ENCODE peak calls at places on chromosomes 16 and 17, in five cellular contexts. A, H, P, K and V are unnamed samples. For H3K9me3 and H3K36me3, the result is how much of the 10 kb centered on the place peaks cover.

GRCh38 chr16:88331989-88332920 is 50.5 kb upstream of the ZNF469 start:
- DNase-seq in A (peak), H (peak), P (peak), K (no peak), V (peak)

GRCh38 chr16:88994704-88995103 is 17.7 kb upstream of the CBFA2T3 start:
- DNase-seq in A (no peak), H (no peak), P (no peak), K (no peak), V (no peak)

GRCh38 chr17:42706732-42707131 is 24.4 kb downstream of the CNTNAP1 start:
- DNase-seq in A (no peak), H (no peak), P (no peak), K (no peak), V (no peak)

GRCh38 chr16:86573215-86573614 is 5.1 kb upstream of the FOXL1 start:
- DNase-seq in A (no peak), H (no peak), P (no peak), K (no peak), V (no peak)

GRCh38 chr16:89120921-89121351 is 27.3 kb downstream of the ACSF3 start:
- DNase-seq in A (no peak), H (no peak), P (no peak), K (no peak), V (no peak)

GRCh38 chr17:75614006-75614405 is 19.2 kb upstream of the SMIM5 start:
- DNase-seq in A (no peak), H (no peak), P (no peak), K (no peak), V (no peak)

GRCh38 chr16:30065943-30066881 is 652 bp downstream of the ALDOA start:
- DNase-seq in A (peak), H (peak), P (peak), K (no peak), V (no peak)

GRCh38 chr17:29710891-29711418 is 88.2 kb upstream of the CORO6 start:
- DNase-seq in A (no peak), H (no peak), P (peak), K (no peak), V (no peak)

GRCh38 chr16:86775401-86775985 is 197.1 kb downstream of the FOXL1 start:
- DNase-seq in A (no peak), H (no peak), P (peak), K (no peak), V (no peak)

DNA sequence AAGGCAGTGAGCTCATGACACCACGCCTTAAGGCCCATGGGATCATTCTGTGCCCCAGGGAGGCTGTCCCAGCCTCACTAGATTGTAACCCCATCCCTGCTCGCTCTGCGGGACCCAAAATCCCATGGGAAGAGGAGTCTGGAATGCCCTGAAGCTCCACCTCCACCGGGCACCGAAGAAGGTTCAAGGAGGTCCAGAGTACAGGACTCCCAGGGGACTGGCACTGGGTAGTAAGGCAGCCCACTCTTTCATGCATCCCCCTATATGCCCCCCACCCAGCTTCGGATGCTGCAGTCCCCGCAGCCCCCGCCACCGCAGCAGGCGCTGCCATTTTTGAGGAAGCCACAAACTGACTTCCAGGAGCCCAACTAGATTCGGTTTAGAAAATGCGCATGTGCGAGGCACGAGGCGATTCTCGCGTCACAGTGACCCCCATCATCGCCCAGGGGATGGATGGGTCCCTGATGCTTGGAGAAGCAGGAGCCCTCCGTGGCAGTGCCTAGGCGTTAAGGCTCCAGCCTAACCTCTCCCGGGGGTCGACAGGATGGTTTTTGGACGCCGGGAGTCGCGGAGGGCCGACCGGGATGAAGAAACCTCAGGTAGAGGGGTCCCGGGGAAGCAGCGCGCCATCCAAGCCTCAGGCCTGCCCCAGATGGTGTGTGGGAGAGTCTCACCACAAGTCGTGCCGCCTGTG is 1681.0 kb downstream of the TP53TG3F start:
- DNase-seq in A (no peak), H (no peak), P (peak), K (no peak), V (no peak)
- H3K9me3 ChIP-seq in A (half or more), H (under half), P (under half), K (under half), V (under half)

GRCh38 chr17:81257533-81257932 is 18.4 kb downstream of the NDUFAF8 start:
- DNase-seq in A (no peak), H (no peak), P (no peak), K (no peak), V (no peak)
- H3K36me3 ChIP-seq in A (under half), H (under half), P (under half), K (under half), V (under half)

GRCh38 chr17:49002331-49002730 is 5.1 kb downstream of the IGF2BP1 start:
- DNase-seq in A (no peak), H (no peak), P (no peak), K (no peak), V (no peak)
- H3K4me3 ChIP-seq in A (no peak), H (no peak), P (no peak), K (no peak), V (no peak)

DNA sequence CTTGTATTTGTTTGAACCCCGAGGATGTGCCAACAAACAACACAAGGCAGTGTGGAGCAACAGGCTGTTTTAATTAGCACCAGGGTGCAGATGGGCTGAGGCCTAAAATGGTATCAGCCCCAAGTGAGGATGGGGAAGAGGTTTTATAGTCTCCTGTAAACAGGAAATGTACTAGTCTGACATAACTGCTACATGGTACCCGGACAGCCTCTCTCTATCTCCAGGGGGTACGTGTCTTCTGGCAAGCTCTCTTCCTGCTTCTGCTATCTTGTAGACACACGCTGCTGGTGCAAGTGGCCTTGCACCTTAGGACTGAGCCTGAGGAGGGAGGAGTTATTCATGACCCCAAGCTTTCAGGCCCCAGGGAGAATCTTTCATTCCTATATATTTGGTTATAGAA is 2451.0 kb downstream of the TP53TG3F start:
- DNase-seq in A (no peak), H (no peak), P (no peak), K (no peak), V (no peak)
- H3K9me3 ChIP-seq in A (half or more), H (under half), P (under half), K (under half), V (under half)